ENCODE peak calls at places on chromosomes 6 and 20, in five cellular contexts. B is cardiac septum, U is NCI-H1694 treated with DMSO at 0.1 percent for 48 hours, K is NCI-H2227 treated with DMSO at 0.1 percent for 48 hours, A is T-helper 1 cell. I is an unnamed sample.

GRCh38 chr6:29705389-29706231 is 17.6 kb upstream of the HLA-F start:
- DNase-seq in B (no peak), U (peak), K (peak), A (no peak), I (no peak)

GRCh38 chr6:135722679-135723078 is 128.8 kb upstream of the PDE7B start:
- DNase-seq in B (no peak), U (no peak), K (no peak), A (no peak), I (no peak)

GRCh38 chr6:95923518-95923917 is 92.3 kb upstream of the FUT9 start:
- DNase-seq in B (no peak), U (no peak), K (no peak), A (no peak), I (no peak)

GRCh38 chr6:135147637-135148592 is 33.2 kb upstream of the MYB start:
- DNase-seq in B (no peak), U (no peak), K (no peak), A (no peak), I (no peak)

GRCh38 chr20:47681977-47682812 is 103.1 kb downstream of the SULF2 start:
- DNase-seq in B (peak), U (no peak), K (no peak), A (no peak), I (no peak)

GRCh38 chr20:52104546-52105044 is 87.0 kb downstream of the ZFP64 start:
- DNase-seq in B (no peak), U (no peak), K (no peak), A (no peak), I (no peak)

GRCh38 chr20:61702246-61702645 is 363.4 kb downstream of the TAF4 start:
- DNase-seq in B (no peak), U (no peak), K (no peak), A (no peak), I (no peak)

GRCh38 chr6:126786262-126786661 is 332.2 kb upstream of the RSPO3 start:
- DNase-seq in B (no peak), U (no peak), K (no peak), A (no peak), I (no peak)

GRCh38 chr6:17120019-17120418 is 18.2 kb downstream of the STMND1 start:
- DNase-seq in B (no peak), U (no peak), K (no peak), A (no peak), I (no peak)

GRCh38 chr6:4124361-4124760 is 11.0 kb downstream of the ECI2 start:
- DNase-seq in B (no peak), U (no peak), K (no peak), A (no peak), I (no peak)

GRCh38 chr20:35021063-35021462 is 65.4 kb downstream of the MYH7B start:
- DNase-seq in B (no peak), U (no peak), K (no peak), A (no peak), I (no peak)

GRCh38 chr6:88349511-88349910 is 183.4 kb upstream of the CNR1 start:
- DNase-seq in B (no peak), U (no peak), K (no peak), A (no peak), I (no peak)

GRCh38 chr20:35005463-35005961 is 49.8 kb downstream of the MYH7B start:
- DNase-seq in B (peak), U (no peak), K (no peak), A (peak), I (no peak)

GRCh38 chr20:16611832-16612231 is 38.6 kb upstream of the KIF16B start:
- DNase-seq in B (no peak), U (no peak), K (no peak), A (no peak), I (no peak)

GRCh38 chr6:36758516-36759176 is 61.0 kb downstream of the RAB44 start:
- DNase-seq in B (no peak), U (no peak), K (no peak), A (no peak), I (no peak)

GRCh38 chr6:25583099-25583498 is 68.9 kb upstream of the SCGN start:
- DNase-seq in B (no peak), U (no peak), K (no peak), A (no peak), I (no peak)

GRCh38 chr20:5448449-5449118 is 131.8 kb upstream of the PROKR2 start:
- DNase-seq in B (no peak), U (peak), K (peak), A (no peak), I (no peak)

GRCh38 chr20:46307139-46307998 is 929 bp downstream of the CDH22 start:
- DNase-seq in B (peak), U (peak), K (peak), A (peak), I (peak)

GRCh38 chr6:163030980-163031379 is 303.2 kb downstream of the PACRG start:
- DNase-seq in B (no peak), U (no peak), K (no peak), A (no peak), I (no peak)

GRCh38 chr6:150857062-150857905 is 8.2 kb upstream of the MTHFD1L start:
- DNase-seq in B (no peak), U (no peak), K (no peak), A (no peak), I (no peak)